ENCODE peak calls at places on chromosomes 3 and 15, in seven cellular contexts. D is Caki2; J is astrocyte of the spinal cord; E is SK-N-DZ; G is CD8-positive, alpha-beta T cell; R is mucosa of descending colon; Y is aorta. M is an unnamed sample.

GRCh38 chr3:177711637-177712036 is 514.4 kb upstream of the TBL1XR1 start:
- DNase-seq in D (no peak), J (no peak), E (peak; percentile 64), G (no peak), R (no peak), Y (no peak), M (no peak)

GRCh38 chr15:81330351-81331085 is 6.6 kb upstream of the STARD5 start:
- DNase-seq in D (no peak), J (no peak), E (no peak), G (no peak), R (no peak), Y (no peak), M (peak; percentile 27)

GRCh38 chr3:146929696-146930095 is 324.6 kb upstream of the PLSCR5 start:
- DNase-seq in D (no peak), J (peak; percentile 24), E (no peak), G (no peak), R (no peak), Y (no peak), M (peak; percentile 13)

GRCh38 chr3:45275006-45275704 is 49.1 kb upstream of the TMEM158 start:
- DNase-seq in D (no peak), J (no peak), E (no peak), G (no peak), R (no peak), Y (no peak), M (no peak)

GRCh38 chr3:190345878-190346277 is 23.6 kb upstream of the CLDN1 start:
- DNase-seq in D (no peak), J (no peak), E (no peak), G (no peak), R (no peak), Y (no peak), M (no peak)

GRCh38 chr3:152998554-152998953 is 163.5 kb upstream of the RAP2B start:
- DNase-seq in D (no peak), J (no peak), E (no peak), G (no peak), R (no peak), Y (no peak), M (no peak)

GRCh38 chr3:175601521-175601920 is 742.4 kb downstream of the NAALADL2 start:
- DNase-seq in D (no peak), J (no peak), E (no peak), G (no peak), R (no peak), Y (no peak), M (peak; percentile 20)

GRCh38 chr15:69980311-69981059 is 117.2 kb downstream of the TLE3 start:
- DNase-seq in D (no peak), J (no peak), E (no peak), G (no peak), R (no peak), Y (no peak), M (no peak)

GRCh38 chr15:88745696-88746095 is 57.5 kb upstream of the ACAN start:
- DNase-seq in D (no peak), J (peak; percentile 12), E (no peak), G (no peak), R (no peak), Y (no peak), M (peak; percentile 91)

GRCh38 chr3:157239082-157239704 is 79.2 kb upstream of the CCNL1 start:
- DNase-seq in D (peak; percentile 41), J (peak; percentile 41), E (peak; percentile 55), G (peak; percentile 49), R (peak; percentile 88), Y (peak; percentile 79), M (peak; percentile 54)

GRCh38 chr3:66098436-66098835 is 59.7 kb upstream of the MAGI1 start:
- DNase-seq in D (no peak), J (peak; percentile 10), E (no peak), G (no peak), R (no peak), Y (no peak), M (peak; percentile 84)

GRCh38 chr3:47455806-47456452 is 19.8 kb downstream of the SCAP start:
- DNase-seq in D (no peak), J (no peak), E (no peak), G (no peak), R (no peak), Y (no peak), M (no peak)

GRCh38 chr15:89057506-89058133 is 30.6 kb upstream of the ABHD2 start:
- DNase-seq in D (peak; percentile 54), J (peak; percentile 72), E (peak; percentile 52), G (peak; percentile 61), R (peak; percentile 87), Y (peak; percentile 95), M (peak; percentile 78)

GRCh38 chr3:42262525-42262924 is 3.5 kb downstream of the CCK start:
- DNase-seq in D (no peak), J (peak; percentile 65), E (no peak), G (no peak), R (no peak), Y (no peak), M (peak; percentile 66)

GRCh38 chr3:152540120-152540519 is 271.4 kb downstream of the MBNL1 start:
- DNase-seq in D (no peak), J (no peak), E (no peak), G (no peak), R (no peak), Y (no peak), M (no peak)

GRCh38 chr3:55481067-55481917 is 5.8 kb downstream of the WNT5A start:
- DNase-seq in D (no peak), J (peak; percentile 73), E (no peak), G (no peak), R (no peak), Y (no peak), M (peak; percentile 94)

GRCh38 chr3:126517986-126518778 is 609 bp upstream of the UROC1 start:
- DNase-seq in D (no peak), J (no peak), E (no peak), G (no peak), R (no peak), Y (peak; percentile 76), M (no peak)

GRCh38 chr3:39981547-39982184 is 172.3 kb downstream of the MYRIP start:
- DNase-seq in D (no peak), J (no peak), E (no peak), G (no peak), R (no peak), Y (no peak), M (no peak)

GRCh38 chr15:62565620-62566019 is 400.5 kb upstream of the C2CD4B start:
- DNase-seq in D (no peak), J (no peak), E (no peak), G (no peak), R (no peak), Y (no peak), M (no peak)

GRCh38 chr3:195086885-195087284 is 184.1 kb downstream of the XXYLT1 start:
- DNase-seq in D (no peak), J (no peak), E (no peak), G (no peak), R (no peak), Y (peak; percentile 43), M (no peak)

GRCh38 chr3:188860147-188860546 is 311.6 kb upstream of the TPRG1 start:
- DNase-seq in D (no peak), J (peak; percentile 39), E (no peak), G (no peak), R (no peak), Y (no peak), M (no peak)

GRCh38 chr3:62371735-62372591 is 1.4 kb downstream of the FEZF2 start:
- DNase-seq in D (no peak), J (no peak), E (no peak), G (no peak), R (no peak), Y (peak; percentile 73), M (no peak)

GRCh38 chr3:125107861-125108567 is 52.2 kb upstream of the HEG1 start:
- DNase-seq in D (peak; percentile 96), J (peak; percentile 86), E (no peak), G (no peak), R (no peak), Y (no peak), M (peak; percentile 93)

GRCh38 chr3:58471025-58471887 is 20.6 kb upstream of the KCTD6 start:
- DNase-seq in D (peak; percentile 82), J (peak; percentile 96), E (no peak), G (no peak), R (peak; percentile 79), Y (no peak), M (peak; percentile 84)

GRCh38 chr3:160613661-160614060 is 48.3 kb upstream of the KPNA4 start:
- DNase-seq in D (no peak), J (no peak), E (no peak), G (no peak), R (no peak), Y (no peak), M (no peak)

GRCh38 chr3:21673393-21673792 is 77.6 kb downstream of the ZNF385D start:
- DNase-seq in D (no peak), J (no peak), E (no peak), G (no peak), R (no peak), Y (no peak), M (no peak)

GRCh38 chr15:34084086-34084485 is 17.6 kb downstream of the EMC7 start:
- DNase-seq in D (no peak), J (peak; percentile 38), E (no peak), G (no peak), R (peak; percentile 55), Y (no peak), M (peak; percentile 81)

GRCh38 chr3:37174532-37175126 is at the start of gene LRRFIP2:
- DNase-seq in D (peak; percentile 39), J (peak; percentile 63), E (no peak), G (no peak), R (no peak), Y (no peak), M (peak; percentile 83)

GRCh38 chr3:13723676-13724207 is 156.1 kb downstream of the WNT7A start:
- DNase-seq in D (no peak), J (no peak), E (no peak), G (no peak), R (no peak), Y (peak; percentile 17), M (no peak)

GRCh38 chr15:58980351-58980939 is 7.0 kb upstream of the RNF111 start:
- DNase-seq in D (no peak), J (peak; percentile 59), E (peak; percentile 40), G (no peak), R (no peak), Y (no peak), M (peak; percentile 48)

GRCh38 chr3:71066356-71066755 is 517.2 kb downstream of the FOXP1 start:
- DNase-seq in D (peak; percentile 30), J (no peak), E (no peak), G (no peak), R (peak; percentile 65), Y (no peak), M (no peak)

GRCh38 chr15:88334436-88334835 is 77.9 kb upstream of the NTRK3 start:
- DNase-seq in D (no peak), J (peak; percentile 18), E (no peak), G (no peak), R (no peak), Y (no peak), M (peak; percentile 77)

GRCh38 chr3:158094917-158095301 is 11.3 kb downstream of the SHOX2 start:
- DNase-seq in D (no peak), J (no peak), E (no peak), G (no peak), R (no peak), Y (no peak), M (no peak)

GRCh38 chr3:84965141-84965540 is 6.4 kb downstream of the CADM2 start:
- DNase-seq in D (peak; percentile 7), J (peak; percentile 24), E (peak; percentile 65), G (no peak), R (no peak), Y (no peak), M (no peak)

M was measured in EH.